ENCODE peak calls at places on chromosomes 7 and 10, in eight cellular contexts. G is left cardiac atrium; R is GM12891; W is activated CD8-positive, alpha-beta memory T cell treated with anti-CD3 and anti-CD28 coated beads for 4 hours; L is fibroblast of pulmonary artery; K is GM10248; N is caudate nucleus; I is mesothelial cell of epicardium. O is an unnamed sample.

GRCh38 chr7:50308301-50309129 is 4.0 kb downstream of the IKZF1 start:
- DNase-seq in L (no peak), K (no peak), G (no peak), N (no peak), R (no peak), W (no peak), I (no peak), O (peak)

GRCh38 chr7:80883188-80884025 is 35.4 kb downstream of the SEMA3C start:
- DNase-seq in L (peak), K (no peak), I (no peak), G (no peak), W (no peak), N (no peak), R (no peak), O (no peak)

GRCh38 chr7:79185605-79186004 is 267.9 kb downstream of the MAGI2 start:
- DNase-seq in K (no peak), I (no peak), W (no peak), G (no peak), R (no peak), N (no peak), L (no peak), O (no peak)

GRCh38 chr10:120573355-120573754 is 116.3 kb downstream of the PLPP4 start:
- DNase-seq in R (no peak), W (no peak), G (no peak), I (no peak), L (no peak), N (no peak), K (no peak), O (no peak)

GRCh38 chr10:128995676-128996075 is 471.4 kb upstream of the MGMT start:
- DNase-seq in N (no peak), K (no peak), I (no peak), W (no peak), R (no peak), G (no peak), L (no peak), O (no peak)

GRCh38 chr10:17544465-17544864 is 72.7 kb downstream of the HACD1 start:
- DNase-seq in W (no peak), L (no peak), I (no peak), N (no peak), K (no peak), G (no peak), R (no peak), O (no peak)

GRCh38 chr10:48511066-48511854 is 93.6 kb downstream of the ARHGAP22 start:
- DNase-seq in W (no peak), K (no peak), I (peak), R (no peak), N (no peak), L (no peak), G (no peak), O (no peak)

GRCh38 chr7:156842740-156843140 is 50.2 kb downstream of the LMBR1 start:
- DNase-seq in N (no peak), W (no peak), L (no peak), I (no peak), G (no peak), K (no peak), R (no peak), O (no peak)

GRCh38 chr10:101053516-101053915 is 8.3 kb upstream of the KAZALD1 start:
- DNase-seq in G (no peak), N (no peak), L (no peak), W (no peak), R (no peak), I (no peak), K (no peak), O (no peak)

GRCh38 chr7:45643630-45644029 is 69.5 kb downstream of the ADCY1 start:
- DNase-seq in I (no peak), G (no peak), L (no peak), K (no peak), R (no peak), W (no peak), N (no peak), O (no peak)

GRCh38 chr10:34031410-34031809 is 696.9 kb upstream of the NRP1 start:
- DNase-seq in G (peak), N (no peak), I (no peak), W (no peak), K (no peak), R (no peak), L (peak), O (no peak)

GRCh38 chr7:32941996-32942782 is 15.1 kb upstream of the FKBP9 start:
- DNase-seq in W (peak), R (peak), G (peak), L (peak), N (no peak), K (peak), I (peak), O (peak)

GRCh38 chr10:80532571-80532970 is 5.1 kb upstream of the SH2D4B start:
- DNase-seq in R (no peak), I (no peak), W (no peak), N (no peak), K (no peak), L (no peak), G (no peak), O (no peak)

GRCh38 chr10:46560381-46560780 is 3.9 kb upstream of the GPRIN2 start:
- DNase-seq in L (no peak), K (no peak), I (no peak), N (no peak), R (no peak), W (no peak), G (no peak), O (no peak)

GRCh38 chr10:14673189-14673947 is 101.3 kb downstream of the FAM107B start:
- DNase-seq in K (no peak), R (no peak), L (peak), W (no peak), I (no peak), G (no peak), N (no peak), O (peak)

GRCh38 chr7:81960026-81960425 is 190.2 kb upstream of the HGF start:
- DNase-seq in G (no peak), K (no peak), N (no peak), L (peak), W (no peak), I (no peak), R (no peak), O (no peak)

GRCh38 chr7:37031571-37032257 is 307.4 kb upstream of the AOAH start:
- DNase-seq in W (peak), L (peak), R (no peak), N (no peak), I (peak), K (no peak), G (peak), O (no peak)

GRCh38 chr10:32929634-32930033 is 28.4 kb downstream of the ITGB1 start:
- DNase-seq in R (no peak), L (no peak), I (no peak), G (no peak), K (no peak), N (no peak), W (no peak), O (no peak)

GRCh38 chr10:104139221-104139620 is 17.2 kb downstream of the SFR1 start:
- DNase-seq in L (peak), W (no peak), N (no peak), G (no peak), I (no peak), K (no peak), R (no peak), O (peak)

GRCh38 chr10:78763651-78764395 is 304.9 kb upstream of the ZMIZ1 start:
- DNase-seq in W (no peak), R (no peak), I (no peak), L (no peak), N (no peak), G (peak), K (peak), O (no peak)

GRCh38 chr10:131141645-131142445 is 169.7 kb downstream of the TCERG1L start:
- DNase-seq in L (no peak), I (no peak), G (no peak), W (no peak), K (no peak), N (no peak), R (no peak), O (no peak)

GRCh38 chr7:106126170-106126938 is 14.2 kb upstream of the SYPL1 start:
- DNase-seq in I (no peak), G (no peak), W (peak), R (no peak), K (no peak), N (no peak), L (peak), O (no peak)